ENCODE peak calls at places on chromosomes 2 and 18, in seven cellular contexts. J, H, M, O, B, S and D are unnamed samples.

GRCh38 chr18:24704921-24705620 is 244.6 kb downstream of the HRH4 start:
- DNase-seq in O (no peak), J (peak; percentile 79), B (no peak), H (no peak), M (peak; percentile 90), S (peak; percentile 49), D (no peak)

GRCh38 chr2:127464470-127465257 is 46.4 kb downstream of the PROC start:
- DNase-seq in O (no peak), S (no peak), M (no peak), B (no peak), J (no peak), H (no peak), D (no peak)

GRCh38 chr2:200862532-200863000 is 1.9 kb downstream of the CLK1 start:
- DNase-seq in S (peak; percentile 87), O (no peak), B (no peak), M (peak; percentile 8), J (peak; percentile 67), H (peak; percentile 34), D (no peak)

GRCh38 chr2:230721712-230722111 is 9.1 kb downstream of the CAB39 start:
- DNase-seq in H (no peak), M (no peak), B (no peak), S (peak; percentile 39), J (peak; percentile 54), O (no peak), D (no peak)

GRCh38 chr2:239040152-239040761 is 192.4 kb downstream of the TWIST2 start:
- DNase-seq in H (no peak), M (no peak), S (no peak), O (no peak), B (no peak), J (no peak), D (no peak)

GRCh38 chr2:53668624-53669026 is 99.0 kb upstream of the CHAC2 start:
- DNase-seq in B (no peak), H (no peak), O (no peak), S (no peak), M (no peak), J (no peak), D (no peak)

GRCh38 chr2:198905881-198906612 is 551.7 kb downstream of the SATB2 start:
- DNase-seq in S (no peak), J (no peak), M (no peak), B (no peak), H (no peak), O (no peak), D (no peak)

GRCh38 chr2:224982910-224983688 is 59.2 kb downstream of the DOCK10 start:
- DNase-seq in S (peak; percentile 80), J (peak; percentile 92), O (no peak), H (no peak), B (no peak), M (no peak), D (no peak)

GRCh38 chr18:331231-331771 is 63.5 kb upstream of the THOC1 start:
- DNase-seq in J (peak; percentile 46), B (no peak), M (no peak), S (no peak), O (no peak), H (no peak), D (no peak)

GRCh38 chr2:146992466-146992865 is 852.4 kb upstream of the ACVR2A start:
- DNase-seq in S (peak; percentile 34), J (no peak), B (no peak), M (no peak), H (no peak), O (no peak), D (no peak)

GRCh38 chr2:2667690-2668089 is 336.6 kb upstream of the MYT1L start:
- DNase-seq in M (no peak), H (no peak), J (no peak), S (no peak), O (no peak), B (no peak), D (no peak)

GRCh38 chr2:95329891-95330822 is 33.0 kb downstream of the KCNIP3 start:
- DNase-seq in M (no peak), J (peak; percentile 42), O (no peak), S (no peak), H (no peak), B (no peak), D (no peak)

GRCh38 chr2:61017003-61017555 is 441 bp upstream of the PEX13 start:
- DNase-seq in M (peak; percentile 79), O (peak; percentile 72), S (peak; percentile 86), B (peak; percentile 20), H (peak; percentile 44), J (peak; percentile 77), D (peak; percentile 80)

GRCh38 chr2:174022431-174022830 is 57.3 kb upstream of the SP3 start:
- DNase-seq in H (no peak), S (no peak), M (no peak), J (no peak), B (no peak), O (no peak), D (no peak)

GRCh38 chr2:183404392-183404791 is 280.1 kb downstream of the NUP35 start:
- DNase-seq in J (no peak), B (no peak), H (no peak), M (no peak), O (no peak), S (no peak), D (no peak)

GRCh38 chr2:175062787-175063585 is 57.8 kb upstream of the CHN1 start:
- DNase-seq in J (no peak), M (no peak), H (no peak), S (no peak), B (no peak), O (no peak), D (no peak)

GRCh38 chr2:68698567-68699377 is 35.8 kb upstream of the ARHGAP25 start:
- DNase-seq in H (no peak), O (no peak), M (peak; percentile 96), J (no peak), B (no peak), S (no peak), D (no peak)

GRCh38 chr2:28824207-28824606 is 13.6 kb downstream of the SPDYA start:
- DNase-seq in O (no peak), S (no peak), J (no peak), M (no peak), B (no peak), H (no peak), D (no peak)

GRCh38 chr18:6781846-6782245 is 52.3 kb downstream of the ARHGAP28 start:
- DNase-seq in O (no peak), H (no peak), S (peak; percentile 55), B (no peak), J (peak; percentile 67), M (no peak), D (no peak)

GRCh38 chr2:151032741-151033152 is 228.9 kb downstream of the RBM43 start:
- DNase-seq in B (no peak), J (peak; percentile 93), S (peak; percentile 93), O (no peak), M (no peak), H (no peak), D (no peak)

GRCh38 chr2:177147093-177147694 is 65.4 kb upstream of the HNRNPA3 start:
- DNase-seq in H (no peak), O (no peak), S (peak; percentile 80), M (peak; percentile 68), B (no peak), J (peak; percentile 64), D (peak; percentile 46)

GRCh38 chr2:50492452-50492851 is 539.5 kb downstream of the NRXN1 start:
- DNase-seq in M (peak; percentile 71), J (peak; percentile 52), O (peak; percentile 33), S (peak; percentile 67), B (no peak), H (no peak), D (peak; percentile 54)

GRCh38 chr2:23429036-23429435 is 44.1 kb downstream of the KLHL29 start:
- DNase-seq in M (no peak), O (no peak), S (no peak), B (no peak), H (no peak), J (no peak), D (no peak)

GRCh38 chr18:60090170-60090569 is 190.4 kb downstream of the PMAIP1 start:
- DNase-seq in M (no peak), S (no peak), O (no peak), J (no peak), B (no peak), H (no peak), D (no peak)

GRCh38 chr2:172284209-172284608 is 143.2 kb upstream of the ITGA6 start:
- DNase-seq in B (no peak), M (no peak), J (no peak), S (no peak), H (no peak), O (no peak), D (no peak)

GRCh38 chr2:112646791-112647720 is 1.3 kb downstream of the SLC20A1 start:
- DNase-seq in S (peak; percentile 63), H (no peak), O (no peak), J (peak; percentile 29), B (no peak), M (peak; percentile 25), D (no peak)

GRCh38 chr2:73004466-73004865 is 67.0 kb downstream of the SFXN5 start:
- DNase-seq in J (no peak), S (no peak), M (no peak), O (no peak), B (no peak), H (no peak), D (no peak)

GRCh38 chr18:50816767-50817166 is 3.0 kb downstream of the MRO start:
- DNase-seq in O (peak; percentile 21), M (no peak), S (no peak), B (no peak), H (no peak), J (no peak), D (no peak)